ENCODE peak calls at places on chromosomes 7 and 10, in five cellular contexts. O, V, H, Z and E are unnamed samples.

GRCh38 chr10:33413093-33413442 is 78.6 kb upstream of the NRP1 start:
- DNase-seq in Z (no peak), O (no peak), H (no peak), V (no peak), E (no peak)

GRCh38 chr10:76334306-76334705 is 902.9 kb downstream of the LRMDA start:
- DNase-seq in Z (no peak), V (no peak), H (no peak), O (no peak), E (peak; percentile 37)

GRCh38 chr10:87646192-87646909 is 13.3 kb upstream of the PAPSS2 start:
- DNase-seq in O (no peak), Z (no peak), V (no peak), H (no peak), E (no peak)

GRCh38 chr10:108060246-108060645 is 895.7 kb upstream of the SORCS1 start:
- DNase-seq in V (no peak), O (no peak), H (no peak), Z (no peak), E (no peak)

GRCh38 chr7:5755704-5756131 is 25.7 kb downstream of the RNF216 start:
- DNase-seq in Z (peak; percentile 88), V (no peak), O (no peak), H (no peak), E (no peak)

GRCh38 chr10:95395947-95396449 is 105.2 kb upstream of the PDLIM1 start:
- DNase-seq in Z (no peak), O (no peak), V (no peak), H (no peak), E (peak; percentile 60)

GRCh38 chr10:7069706-7070105 is 341.1 kb downstream of the SFMBT2 start:
- DNase-seq in Z (no peak), V (no peak), H (no peak), O (no peak), E (no peak)

GRCh38 chr7:36726311-36726710 is 2.0 kb upstream of the AOAH start:
- DNase-seq in H (no peak), O (no peak), Z (no peak), V (no peak), E (no peak)

GRCh38 chr10:8050561-8051108 is 3.9 kb upstream of the GATA3 start:
- DNase-seq in O (no peak), V (peak; percentile 65), Z (peak; percentile 62), H (no peak), E (no peak)

GRCh38 chr7:156640257-156640948 is at the start of gene RNF32:
- DNase-seq in O (peak; percentile 96), H (peak; percentile 100), V (peak; percentile 90), Z (peak; percentile 95), E (peak; percentile 97)

GRCh38 chr10:71588685-71589084 is 130.9 kb downstream of the C10orf105 start:
- DNase-seq in Z (no peak), V (no peak), H (no peak), O (no peak), E (no peak)

GRCh38 chr10:97771055-97771811 is 566 bp downstream of the SFRP5 start:
- DNase-seq in V (peak; percentile 55), O (no peak), H (peak; percentile 84), Z (peak; percentile 40), E (no peak)

GRCh38 chr10:54773506-54773905 is 27.5 kb downstream of the PCDH15 start:
- DNase-seq in O (no peak), V (no peak), H (no peak), Z (no peak), E (no peak)

GRCh38 chr10:133158756-133159610 is 1.0 kb upstream of the KNDC1 start:
- DNase-seq in H (no peak), V (no peak), Z (peak; percentile 26), O (no peak), E (peak; percentile 41)

GRCh38 chr7:24865994-24866615 is 108.8 kb upstream of the GSDME start:
- DNase-seq in Z (no peak), H (no peak), O (no peak), V (no peak), E (no peak)

GRCh38 chr10:37975407-37975991 is 948 bp downstream of the ZNF25 start:
- DNase-seq in O (no peak), H (peak; percentile 14), Z (peak; percentile 21), V (peak; percentile 6), E (no peak)

GRCh38 chr7:2760098-2760889 is 72.3 kb downstream of the AMZ1 start:
- DNase-seq in Z (peak; percentile 57), V (no peak), H (peak; percentile 85), O (peak; percentile 92), E (no peak)

GRCh38 chr7:1168422-1168821 is 8.4 kb upstream of the ZFAND2A start:
- DNase-seq in O (no peak), H (no peak), V (no peak), Z (no peak), E (no peak)

GRCh38 chr10:119360181-119360921 is 153.0 kb downstream of the GRK5 start:
- DNase-seq in H (no peak), V (no peak), Z (no peak), O (no peak), E (no peak)

GRCh38 chr7:158821173-158822021 is 7.9 kb downstream of the ESYT2 start:
- DNase-seq in Z (peak; percentile 75), H (no peak), O (no peak), V (peak; percentile 93), E (no peak)

GRCh38 chr10:37680243-37680683 is 177.1 kb downstream of the ZNF248 start:
- DNase-seq in Z (no peak), V (no peak), H (no peak), O (no peak), E (no peak)

GRCh38 chr7:30285067-30285530 is 702 bp downstream of the ZNRF2 start:
- DNase-seq in H (peak; percentile 74), O (no peak), Z (peak; percentile 52), V (no peak), E (peak; percentile 48)

GRCh38 chr7:30282735-30283134 is 1.7 kb upstream of the ZNRF2 start:
- DNase-seq in H (no peak), Z (no peak), V (no peak), O (no peak), E (no peak)

GRCh38 chr7:30285531-30286284 is 1.3 kb downstream of the ZNRF2 start:
- DNase-seq in O (peak; percentile 53), H (peak; percentile 73), Z (peak; percentile 67), V (peak; percentile 72), E (peak; percentile 33)

GRCh38 chr7:30284298-30285066 is at the start of gene ZNRF2:
- DNase-seq in V (peak; percentile 99), O (peak; percentile 98), Z (peak; percentile 100), H (peak; percentile 99), E (peak; percentile 100)

GRCh38 chr7:30286749-30287148 is 2.4 kb downstream of the ZNRF2 start:
- DNase-seq in V (no peak), H (no peak), O (no peak), Z (no peak), E (no peak)
- H3K27ac ChIP-seq in V (peak overlapping the region; percentile 89), H (peak overlapping the region; percentile 43), O (peak overlapping the region; percentile 98), Z (peak overlapping the region; percentile 93), E (peak overlapping the region; percentile 100)

GRCh38 chr10:110648743-110649651 is 4.9 kb downstream of the RBM20 start:
- DNase-seq in H (no peak), Z (no peak), O (no peak), V (no peak), E (no peak)

GRCh38 chr10:110647136-110647430 is 2.9 kb downstream of the RBM20 start:
- DNase-seq in O (no peak), Z (no peak), H (no peak), V (no peak), E (no peak)

GRCh38 chr10:110651044-110651958 is 7.2 kb downstream of the RBM20 start:
- DNase-seq in Z (no peak), H (peak; percentile 45), V (no peak), O (no peak), E (no peak)

GRCh38 chr10:110650265-110650668 is 6.1 kb downstream of the RBM20 start:
- DNase-seq in V (no peak), Z (no peak), O (no peak), H (no peak), E (no peak)

DNA sequence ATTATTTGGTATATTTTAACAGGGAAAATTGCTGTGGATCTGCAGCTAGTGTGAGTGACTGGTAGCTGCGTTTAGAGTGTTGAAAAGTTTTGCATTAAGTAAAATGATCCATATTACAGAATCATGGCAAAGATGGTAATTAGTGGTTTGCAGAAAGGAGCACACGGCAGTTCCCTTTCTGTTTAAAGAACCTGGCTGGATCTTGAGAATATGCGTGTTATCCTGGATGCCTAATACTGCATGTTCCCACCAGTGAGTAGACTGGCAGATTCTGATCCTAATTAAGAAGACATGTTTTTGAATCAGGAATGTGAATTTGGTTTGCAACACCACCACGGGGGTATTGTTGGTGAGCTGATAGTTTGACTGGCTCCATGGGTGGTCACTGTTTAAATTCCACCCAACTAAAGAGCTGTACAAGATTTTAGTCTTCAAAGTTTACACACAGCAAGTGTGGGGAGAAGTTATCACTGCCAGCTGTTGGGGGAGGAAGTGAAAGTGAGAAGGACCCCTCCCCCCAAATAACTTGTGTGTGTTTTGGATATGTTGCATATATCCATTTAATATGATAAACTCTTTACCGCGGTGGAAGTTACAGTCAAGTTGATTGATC is 5.6 kb downstream of the RBM20 start:
- DNase-seq in H (no peak), O (no peak), Z (no peak), V (no peak), E (no peak)
- H3K4me1 ChIP-seq in H (peaks cover 30% of the 10 kb centered on the region), O (no peaks in the 10 kb centered on the region), Z (peaks cover 53% of the 10 kb centered on the region), V (no peaks in the 10 kb centered on the region), E (no peaks in the 10 kb centered on the region)

GRCh38 chr7:141916099-141916498 is at the start of gene OR9A4:
- DNase-seq in Z (no peak), O (no peak), V (no peak), H (no peak), E (no peak)

GRCh38 chr7:141920281-141920680 is 4.1 kb downstream of the OR9A4 start:
- DNase-seq in V (peak; percentile 82), O (no peak), Z (no peak), H (no peak), E (no peak)

DNA sequence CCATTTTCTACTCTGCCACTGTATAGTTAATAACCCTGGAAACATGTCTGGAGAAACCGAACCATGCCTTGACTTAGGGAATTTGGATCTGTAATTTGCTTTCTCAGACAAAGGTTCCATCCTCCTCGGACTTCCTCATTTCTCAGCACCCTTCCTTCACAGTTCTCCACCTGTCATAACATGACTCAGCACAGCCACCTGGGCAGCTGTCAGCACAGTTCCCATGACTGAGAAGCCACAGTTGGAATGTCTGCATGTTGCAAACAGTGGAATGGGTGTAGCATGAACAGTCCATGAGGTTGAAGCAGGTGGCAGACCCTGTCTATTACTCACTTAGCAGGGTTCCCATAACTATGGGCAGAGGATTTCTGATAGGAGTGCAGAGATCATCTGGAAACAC is 634 bp upstream of the OR9A4 start:
- DNase-seq in H (no peak), V (peak; percentile 97), Z (no peak), O (peak; percentile 41), E (peak; percentile 76)
- H3K27ac ChIP-seq in H (no peak overlapping the region), V (peak overlapping the region; percentile 23), Z (no peak overlapping the region), O (no peak overlapping the region), E (no peak overlapping the region)

GRCh38 chr7:92799446-92800211 is 36.7 kb downstream of the CDK6 start:
- DNase-seq in Z (no peak), H (no peak), O (no peak), V (no peak), E (no peak)

GRCh38 chr7:92797693-92798092 is 38.7 kb downstream of the CDK6 start:
- DNase-seq in V (peak; percentile 69), O (no peak), H (no peak), Z (peak; percentile 24), E (no peak)

GRCh38 chr7:92794846-92795245 is 41.5 kb downstream of the CDK6 start:
- DNase-seq in H (no peak), V (no peak), O (no peak), Z (no peak), E (no peak)

GRCh38 chr7:92798517-92799249 is 37.7 kb downstream of the CDK6 start:
- DNase-seq in V (no peak), Z (peak; percentile 50), O (no peak), H (no peak), E (no peak)

GRCh38 chr7:92797284-92797683 is 39.1 kb downstream of the CDK6 start:
- DNase-seq in O (no peak), H (no peak), Z (no peak), V (no peak), E (no peak)
- H3K4me1 ChIP-seq in O (no peaks in the 10 kb centered on the region), H (peaks cover 36% of the 10 kb centered on the region), Z (peaks cover 6% of the 10 kb centered on the region), V (peaks cover 18% of the 10 kb centered on the region), E (peaks cover 45% of the 10 kb centered on the region)